ENCODE peak calls at places on chromosome 9, in ten cellular contexts. G is IMR-90, E is right lobe of liver, F is H1, Q is Peyer's patch, J is tibial nerve, L is gastrocnemius medialis, O is sigmoid colon, A is HCT116, P is uterus. B is an unnamed sample.

GRCh38 chr9:12849486-12850010 is 74.7 kb downstream of the LURAP1L start:
- DNase-seq in G (peak; percentile 45), O (no peak), E (no peak), A (no peak), L (no peak), P (no peak), J (no peak), F (no peak), Q (no peak), B (no peak)

GRCh38 chr9:127423591-127423933 is 620 bp upstream of the ZNF79 start:
- DNase-seq in O (no peak), E (no peak), A (no peak), L (no peak), F (no peak), Q (no peak), J (no peak), G (no peak), P (no peak), B (no peak)

GRCh38 chr9:126158591-126159519 is 167.8 kb upstream of the MVB12B start:
- DNase-seq in A (no peak), Q (no peak), G (no peak), J (no peak), F (no peak), P (no peak), L (no peak), O (no peak), E (no peak), B (no peak)

GRCh38 chr9:113600871-113601545 is 137.5 kb downstream of the RGS3 start:
- DNase-seq in A (no peak), Q (no peak), F (no peak), O (no peak), J (no peak), G (no peak), E (peak; percentile 27), P (no peak), L (no peak), B (no peak)

GRCh38 chr9:90810686-90811085 is 9.1 kb downstream of the SYK start:
- DNase-seq in P (no peak), A (no peak), F (no peak), E (no peak), J (no peak), O (no peak), L (no peak), Q (no peak), G (no peak), B (no peak)

GRCh38 chr9:108671156-108671555 is 184.6 kb downstream of the ACTL7B start:
- DNase-seq in F (no peak), A (peak; percentile 33), L (no peak), P (no peak), G (peak; percentile 1), E (no peak), Q (no peak), O (no peak), J (no peak), B (no peak)

GRCh38 chr9:17622749-17623148 is 43.9 kb downstream of the SH3GL2 start:
- DNase-seq in J (no peak), L (no peak), Q (no peak), E (no peak), O (no peak), F (no peak), G (no peak), A (no peak), P (no peak), B (no peak)

GRCh38 chr9:18124760-18125159 is 349.2 kb upstream of the ADAMTSL1 start:
- DNase-seq in J (no peak), L (no peak), Q (no peak), O (no peak), A (no peak), E (no peak), P (no peak), F (no peak), G (peak; percentile 6), B (no peak)

GRCh38 chr9:92716557-92716956 is 46.6 kb upstream of the IPPK start:
- DNase-seq in E (no peak), F (peak; percentile 17), L (no peak), Q (peak; percentile 90), G (peak; percentile 21), A (peak; percentile 15), J (peak; percentile 77), O (no peak), P (peak; percentile 62), B (peak; percentile 65)

GRCh38 chr9:128822407-128823042 is 4.2 kb downstream of the ENDOG start:
- DNase-seq in E (no peak), O (no peak), P (no peak), G (no peak), A (no peak), J (no peak), L (no peak), Q (no peak), F (no peak), B (no peak)

GRCh38 chr9:128823903-128824406 is 5.6 kb downstream of the SPOUT1 start:
- DNase-seq in E (peak; percentile 89), O (no peak), J (no peak), L (no peak), Q (no peak), P (no peak), G (no peak), A (no peak), F (no peak), B (no peak)

GRCh38 chr9:128824911-128825310 is 4.7 kb downstream of the SPOUT1 start:
- DNase-seq in Q (no peak), O (no peak), E (no peak), J (no peak), F (no peak), P (no peak), G (no peak), L (no peak), A (no peak), B (no peak)

GRCh38 chr9:128821584-128822406 is 3.5 kb downstream of the ENDOG start:
- DNase-seq in O (no peak), L (no peak), E (no peak), J (no peak), A (no peak), F (no peak), Q (no peak), G (no peak), P (no peak), B (no peak)

DNA sequence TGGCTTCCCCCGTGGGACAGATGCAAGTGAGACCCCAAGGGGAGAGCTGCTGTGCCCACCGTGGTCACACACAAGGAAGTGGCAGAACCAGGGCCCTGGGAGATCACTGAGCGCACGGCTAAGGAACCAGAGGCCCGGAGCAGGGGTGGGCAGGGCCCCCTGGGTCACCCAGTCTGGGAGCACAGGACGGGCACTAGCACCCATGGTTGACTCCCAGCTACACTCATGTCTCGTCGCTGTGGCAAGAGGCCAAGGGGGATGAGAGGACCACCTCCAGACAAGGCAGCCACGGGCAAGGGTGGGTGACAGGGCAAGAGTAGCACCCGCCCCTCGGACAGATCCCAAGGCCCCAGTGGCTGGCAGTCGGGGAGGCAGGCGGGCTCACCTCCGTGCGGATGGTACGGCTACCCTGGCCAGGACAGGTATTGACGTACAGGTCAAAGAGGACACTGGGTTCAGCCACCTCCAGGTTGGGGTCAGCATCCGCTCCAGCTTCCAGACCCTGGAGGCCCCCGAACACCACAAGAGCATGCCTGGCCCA is 5.1 kb downstream of the ENDOG start:
- DNase-seq in P (no peak), Q (no peak), E (peak; percentile 72), G (no peak), A (no peak), F (no peak), L (no peak), J (no peak), O (no peak), B (no peak)
- TF ChIP-seq POLR2A in P (no peak), Q (no peak), E (no peak), G (no peak), A (no peak), F (no peak), L (no peak), J (no peak), O (no peak), B (no peak)

DNA sequence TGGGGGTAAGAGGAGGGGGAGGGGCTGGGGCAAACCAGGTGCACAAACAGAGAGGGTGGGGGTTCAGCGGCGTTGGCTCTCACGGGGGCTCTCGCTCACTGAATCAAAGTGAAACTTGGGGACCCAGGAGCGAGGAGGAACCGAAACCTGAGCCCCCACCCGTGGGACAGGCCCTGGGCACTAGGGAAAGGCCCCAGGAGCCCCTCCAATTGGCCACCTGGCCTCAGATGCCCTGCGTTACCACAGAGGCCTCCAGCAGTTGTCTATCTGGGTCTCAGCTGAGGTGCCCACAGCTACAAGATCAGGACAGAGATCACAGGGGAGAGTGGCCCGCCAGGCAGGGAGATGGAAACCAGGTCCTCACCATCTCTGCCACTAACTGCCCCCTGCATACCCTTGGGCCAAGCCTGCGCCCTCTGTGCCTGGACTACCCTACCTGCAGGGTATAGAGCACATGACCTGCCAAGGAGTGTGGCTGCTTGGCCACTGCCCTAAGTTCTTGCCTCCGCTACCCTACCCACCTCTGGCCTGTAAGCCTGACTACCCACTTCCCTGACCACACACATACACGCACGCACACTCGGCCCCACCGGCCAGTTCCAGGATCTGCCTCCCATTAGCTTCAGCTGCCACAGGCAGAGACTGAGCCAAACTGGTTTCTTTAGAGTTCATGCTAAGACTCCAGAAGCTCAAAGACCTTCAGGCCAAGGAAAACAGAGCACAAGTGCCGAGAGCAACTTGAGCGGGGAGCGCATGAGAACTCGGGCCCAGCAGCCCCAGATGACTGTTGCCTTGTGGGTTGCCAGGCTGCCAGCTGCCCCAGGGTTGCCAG is 39.9 kb downstream of the PAX5 start:
- DNase-seq in O (no peak), A (no peak), G (no peak), Q (peak; percentile 93), P (no peak), F (no peak), L (no peak), J (no peak), E (no peak), B (no peak)
- TF ChIP-seq POLR2A in O (no peak), A (no peak), G (no peak), Q (no peak), P (no peak), F (no peak), L (no peak), J (no peak), E (no peak), B (no peak)

GRCh38 chr9:36765468-36766341 is 193.0 kb downstream of the MELK start:
- DNase-seq in E (no peak), O (peak; percentile 79), G (peak; percentile 35), F (peak; percentile 38), J (peak; percentile 21), A (peak; percentile 91), P (peak; percentile 27), L (peak; percentile 38), Q (peak; percentile 94), B (peak; percentile 78)
- TF ChIP-seq POLR2A in E (no peak), O (no peak), G (no peak), F (no peak), J (no peak), A (peak; percentile 83), P (no peak), L (no peak), Q (no peak), B (no peak)

DNA sequence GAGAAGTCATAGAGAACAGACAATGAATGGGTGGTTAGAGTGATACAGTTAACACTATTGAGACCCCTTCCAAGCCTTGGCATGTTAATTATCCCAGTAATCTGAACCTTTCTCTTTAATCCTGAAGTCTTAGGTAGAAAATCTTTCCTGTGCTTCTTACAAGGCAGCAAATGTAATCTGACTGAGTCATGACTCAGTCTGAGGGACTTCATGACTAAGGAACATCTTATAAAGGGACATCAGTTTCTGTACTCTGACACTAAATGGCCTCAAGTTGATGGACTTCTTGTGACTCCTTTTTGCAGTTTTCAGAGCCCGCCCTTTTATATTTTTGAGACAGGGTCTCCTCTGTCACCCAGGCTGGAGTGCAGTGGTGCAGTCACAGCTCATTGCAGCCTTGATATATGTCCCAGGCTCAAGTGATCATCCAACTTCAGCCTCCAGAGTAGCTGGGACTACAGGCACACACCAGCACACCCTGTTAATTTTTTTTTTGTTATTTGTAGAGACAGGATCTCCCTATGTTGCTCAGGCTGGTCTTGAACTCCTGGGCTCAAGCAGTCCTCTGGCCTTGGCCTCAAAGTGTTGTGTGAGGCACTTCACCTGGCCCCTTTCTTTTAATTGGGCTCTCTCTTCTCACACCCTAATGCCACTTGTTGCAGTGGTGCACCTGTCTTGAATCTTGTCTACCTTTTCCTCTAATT is 9.5 kb downstream of the EXOSC3 start:
- DNase-seq in Q (no peak), E (no peak), L (no peak), F (no peak), P (no peak), O (no peak), A (no peak), G (peak; percentile 58), J (no peak), B (no peak)
- TF ChIP-seq POLR2A in Q (no peak), E (no peak), L (no peak), F (no peak), P (no peak), O (no peak), A (no peak), G (no peak), J (no peak), B (no peak)